ENCODE peak calls at places on chromosomes 2 and 18, in five cellular contexts. G is stimulated activated naive CD8-positive, alpha-beta T cell treated with anti-CD3 and anti-CD28 coated beads, Interleukin-15, Interleukin-2, amounts not matched to agents 100 U/mL and 50 U/mL, for 24 hours; H is germinal center; F is amniotic stem cell; V is testis. E is an unnamed sample.

GRCh38 chr2:233795735-233796171 is 17.6 kb downstream of the MROH2A start:
- DNase-seq in H (no peak), G (no peak), F (no peak), V (peak; percentile 6), E (no peak)

GRCh38 chr2:172970660-172971059 is 105.0 kb upstream of the MAP3K20 start:
- DNase-seq in G (peak; percentile 53), F (no peak), H (no peak), V (no peak), E (no peak)

GRCh38 chr2:221529943-221530652 is 42.0 kb downstream of the EPHA4 start:
- DNase-seq in F (peak; percentile 4), H (no peak), G (no peak), V (no peak), E (no peak)

GRCh38 chr2:230779141-230779523 is 66.5 kb downstream of the CAB39 start:
- DNase-seq in G (no peak), H (no peak), V (no peak), F (no peak), E (no peak)

GRCh38 chr18:31633416-31634330 is 42.0 kb downstream of the TTR start:
- DNase-seq in V (no peak), G (no peak), H (no peak), F (no peak), E (no peak)

GRCh38 chr2:135230150-135230549 is 178.1 kb downstream of the RAB3GAP1 start:
- DNase-seq in H (no peak), V (no peak), F (no peak), G (no peak), E (no peak)

GRCh38 chr2:38116762-38117161 is 40.8 kb upstream of the CYP1B1 start:
- DNase-seq in V (no peak), G (no peak), F (peak; percentile 73), H (no peak), E (no peak)

GRCh38 chr2:160207804-160208661 is 8.0 kb upstream of the ITGB6 start:
- DNase-seq in V (peak; percentile 24), H (no peak), F (peak; percentile 77), G (peak; percentile 46), E (peak; percentile 93)

GRCh38 chr2:19329445-19329844 is 29.0 kb downstream of the OSR1 start:
- DNase-seq in V (no peak), G (no peak), F (no peak), H (no peak), E (no peak)

GRCh38 chr2:32805104-32806095 is 141.4 kb upstream of the LTBP1 start:
- DNase-seq in G (no peak), V (no peak), H (no peak), F (no peak), E (peak; percentile 10)

GRCh38 chr2:63192889-63193778 is 142.5 kb downstream of the OTX1 start:
- DNase-seq in F (no peak), V (no peak), H (no peak), G (no peak), E (no peak)